ENCODE peak calls at places on chromosome 15, in eight cellular contexts. One of them, this sample, is unnamed.

GRCh38 chr15:55741592-55742497 is 1.1 kb downstream of the PRTG start:
- DNase-seq in IMR-90: no peak
- DNase-seq in thoracic aorta: no peak
- DNase-seq in K562: peak; percentile 5
- DNase-seq in transverse colon: no peak
- DNase-seq in left ventricle myocardium inferior: no peak
- DNase-seq in testis: peak; percentile 59
- DNase-seq in H1: peak; percentile 60
- DNase-seq in this sample: no peak

GRCh38 chr15:57364282-57365007 is 11.9 kb upstream of the CGNL1 start:
- DNase-seq in IMR-90: peak; percentile 17
- DNase-seq in thoracic aorta: no peak
- DNase-seq in K562: no peak
- DNase-seq in transverse colon: no peak
- DNase-seq in left ventricle myocardium inferior: no peak
- DNase-seq in testis: no peak
- DNase-seq in H1: no peak
- DNase-seq in this sample: no peak

GRCh38 chr15:75347222-75348033 is 589 bp downstream of the NEIL1 start:
- DNase-seq in IMR-90: no peak
- DNase-seq in thoracic aorta: no peak
- DNase-seq in K562: peak; percentile 57
- DNase-seq in transverse colon: peak; percentile 79
- DNase-seq in left ventricle myocardium inferior: peak; percentile 70
- DNase-seq in testis: peak; percentile 53
- DNase-seq in H1: peak; percentile 87
- DNase-seq in this sample: peak; percentile 86

GRCh38 chr15:66901336-66902100 is 163.9 kb upstream of the SMAD3 start:
- DNase-seq in IMR-90: peak; percentile 68
- DNase-seq in thoracic aorta: no peak
- DNase-seq in K562: no peak
- DNase-seq in transverse colon: no peak
- DNase-seq in left ventricle myocardium inferior: no peak
- DNase-seq in testis: no peak
- DNase-seq in H1: no peak
- DNase-seq in this sample: no peak

GRCh38 chr15:38320181-38320580 is 67.5 kb downstream of the SPRED1 start:
- DNase-seq in IMR-90: peak; percentile 62
- DNase-seq in thoracic aorta: no peak
- DNase-seq in K562: no peak
- DNase-seq in transverse colon: no peak
- DNase-seq in left ventricle myocardium inferior: no peak
- DNase-seq in testis: no peak
- DNase-seq in H1: no peak
- DNase-seq in this sample: no peak

GRCh38 chr15:50182233-50183013 is 427 bp downstream of the SLC27A2 start:
- DNase-seq in IMR-90: peak; percentile 15
- DNase-seq in thoracic aorta: no peak
- DNase-seq in K562: peak; percentile 46
- DNase-seq in transverse colon: peak; percentile 19
- DNase-seq in left ventricle myocardium inferior: no peak
- DNase-seq in testis: peak; percentile 18
- DNase-seq in H1: peak; percentile 85
- DNase-seq in this sample: no peak

GRCh38 chr15:52093539-52094502 is 18.8 kb downstream of the BCL2L10 start:
- DNase-seq in IMR-90: peak; percentile 84
- DNase-seq in thoracic aorta: peak; percentile 19
- DNase-seq in K562: no peak
- DNase-seq in transverse colon: no peak
- DNase-seq in left ventricle myocardium inferior: no peak
- DNase-seq in testis: no peak
- DNase-seq in H1: no peak
- DNase-seq in this sample: peak; percentile 56

GRCh38 chr15:85533949-85534543 is 153.6 kb downstream of the AKAP13 start:
- DNase-seq in IMR-90: no peak
- DNase-seq in thoracic aorta: no peak
- DNase-seq in K562: no peak
- DNase-seq in transverse colon: peak; percentile 35
- DNase-seq in left ventricle myocardium inferior: no peak
- DNase-seq in testis: no peak
- DNase-seq in H1: no peak
- DNase-seq in this sample: no peak

GRCh38 chr15:60764408-60764963 is 285.5 kb upstream of the ICE2 start:
- DNase-seq in IMR-90: no peak
- DNase-seq in thoracic aorta: no peak
- DNase-seq in K562: no peak
- DNase-seq in transverse colon: no peak
- DNase-seq in left ventricle myocardium inferior: no peak
- DNase-seq in testis: no peak
- DNase-seq in H1: no peak
- DNase-seq in this sample: no peak

DNA sequence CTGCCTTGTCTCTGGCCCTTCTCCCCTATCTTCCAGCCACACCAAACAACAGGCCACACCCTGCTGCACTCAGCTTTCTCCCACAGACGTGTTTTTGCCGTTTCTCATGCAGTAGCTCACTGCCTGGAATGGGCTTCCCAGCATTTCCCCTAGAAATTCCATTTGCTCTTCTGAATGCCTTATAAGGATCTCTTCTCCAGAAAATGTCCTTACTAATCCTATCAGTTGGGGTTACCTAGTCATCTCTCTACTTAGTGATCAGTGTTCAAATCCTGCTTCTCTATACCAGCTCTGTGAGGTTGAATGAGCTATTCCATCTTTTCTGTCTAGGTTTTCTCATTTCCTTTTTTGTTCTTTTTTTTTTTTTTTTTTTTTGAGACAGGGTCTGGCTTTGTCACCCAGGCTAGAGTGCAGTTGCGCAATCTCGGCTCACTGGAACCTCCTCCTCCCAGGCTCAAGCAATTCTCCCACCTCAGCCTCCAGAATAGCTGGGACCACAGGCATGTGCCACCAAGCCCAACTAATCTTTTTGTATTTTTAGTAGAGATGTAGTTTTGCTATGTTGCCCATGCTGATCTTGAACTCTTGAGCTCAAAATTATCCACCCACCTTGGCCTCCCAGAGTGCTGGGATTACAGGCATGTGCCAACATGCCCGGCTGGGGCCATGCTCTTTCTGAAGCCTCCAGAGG is 98.2 kb upstream of the CHD2 start:
- DNase-seq in IMR-90: peak; percentile 94
- DNase-seq in thoracic aorta: no peak
- DNase-seq in K562: peak; percentile 77
- DNase-seq in transverse colon: peak; percentile 35
- DNase-seq in left ventricle myocardium inferior: peak; percentile 56
- DNase-seq in testis: no peak
- DNase-seq in H1: no peak
- DNase-seq in this sample: peak; percentile 82
- H3K4me1 ChIP-seq in IMR-90: peaks cover 17% of the 10 kb centered on the region
- H3K4me1 ChIP-seq in thoracic aorta: peaks cover 31% of the 10 kb centered on the region
- H3K4me1 ChIP-seq in K562: peaks cover 45% of the 10 kb centered on the region
- H3K4me1 ChIP-seq in transverse colon: peaks cover 16% of the 10 kb centered on the region
- H3K4me1 ChIP-seq in left ventricle myocardium inferior: peaks cover 27% of the 10 kb centered on the region
- H3K4me1 ChIP-seq in testis: no peaks in the 10 kb centered on the region
- H3K4me1 ChIP-seq in H1: no peaks in the 10 kb centered on the region
- H3K4me1 ChIP-seq in this sample: peaks cover 42% of the 10 kb centered on the region

DNA sequence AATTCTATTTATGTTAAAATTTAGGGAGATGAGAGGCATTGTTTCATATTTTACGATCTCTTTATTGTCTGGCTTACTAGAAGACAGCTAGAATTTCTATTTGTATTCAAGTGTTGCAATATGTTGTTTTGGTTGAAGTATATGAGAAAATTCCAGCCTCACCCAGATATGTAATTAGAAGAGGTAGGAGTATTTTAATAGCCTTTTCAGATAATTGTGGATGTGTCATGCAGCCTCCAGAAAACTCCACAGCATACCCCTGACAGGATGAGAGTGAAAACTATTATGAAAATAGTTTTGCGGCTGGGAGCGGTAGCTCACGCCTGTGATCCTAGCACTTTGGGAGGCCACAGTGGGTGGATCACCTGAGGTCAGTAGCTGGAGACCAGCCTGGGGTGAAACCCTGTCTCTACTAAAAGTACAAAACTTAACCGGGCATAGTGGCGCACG is 21.5 kb upstream of the USP3 start:
- DNase-seq in IMR-90: no peak
- DNase-seq in thoracic aorta: no peak
- DNase-seq in K562: no peak
- DNase-seq in transverse colon: no peak
- DNase-seq in left ventricle myocardium inferior: no peak
- DNase-seq in testis: no peak
- DNase-seq in H1: no peak
- DNase-seq in this sample: no peak
- H3K4me1 ChIP-seq in IMR-90: peaks cover 21% of the 10 kb centered on the region
- H3K4me1 ChIP-seq in thoracic aorta: no peaks in the 10 kb centered on the region
- H3K4me1 ChIP-seq in K562: peaks cover 16% of the 10 kb centered on the region
- H3K4me1 ChIP-seq in transverse colon: no peaks in the 10 kb centered on the region
- H3K4me1 ChIP-seq in left ventricle myocardium inferior: peaks cover 4% of the 10 kb centered on the region
- H3K4me1 ChIP-seq in testis: no peaks in the 10 kb centered on the region
- H3K4me1 ChIP-seq in H1: no peaks in the 10 kb centered on the region
- H3K4me1 ChIP-seq in this sample: no peaks in the 10 kb centered on the region

GRCh38 chr15:69414702-69415161 is 583 bp downstream of the KIF23 start:
- DNase-seq in IMR-90: peak; percentile 89
- DNase-seq in thoracic aorta: no peak
- DNase-seq in K562: peak; percentile 62
- DNase-seq in transverse colon: peak; percentile 20
- DNase-seq in left ventricle myocardium inferior: no peak
- DNase-seq in testis: peak; percentile 28
- DNase-seq in H1: peak; percentile 79
- DNase-seq in this sample: no peak
- H3K4me1 ChIP-seq in IMR-90: peaks cover 20% of the 10 kb centered on the region
- H3K4me1 ChIP-seq in thoracic aorta: peaks cover 7% of the 10 kb centered on the region
- H3K4me1 ChIP-seq in K562: no peaks in the 10 kb centered on the region
- H3K4me1 ChIP-seq in transverse colon: no peaks in the 10 kb centered on the region
- H3K4me1 ChIP-seq in left ventricle myocardium inferior: peaks cover 15% of the 10 kb centered on the region
- H3K4me1 ChIP-seq in testis: no peaks in the 10 kb centered on the region
- H3K4me1 ChIP-seq in H1: no peaks in the 10 kb centered on the region
- H3K4me1 ChIP-seq in this sample: no peaks in the 10 kb centered on the region

GRCh38 chr15:78942741-78943140 is 2.1 kb downstream of the CTSH start:
- DNase-seq in IMR-90: no peak
- DNase-seq in thoracic aorta: no peak
- DNase-seq in K562: no peak
- DNase-seq in transverse colon: no peak
- DNase-seq in left ventricle myocardium inferior: no peak
- DNase-seq in testis: no peak
- DNase-seq in H1: no peak
- DNase-seq in this sample: no peak

GRCh38 chr15:78946493-78946892 is 1.6 kb upstream of the CTSH start:
- DNase-seq in IMR-90: no peak
- DNase-seq in thoracic aorta: no peak
- DNase-seq in K562: no peak
- DNase-seq in transverse colon: no peak
- DNase-seq in left ventricle myocardium inferior: no peak
- DNase-seq in testis: no peak
- DNase-seq in H1: no peak
- DNase-seq in this sample: no peak

GRCh38 chr15:78944202-78944625 is 632 bp downstream of the CTSH start:
- DNase-seq in IMR-90: no peak
- DNase-seq in thoracic aorta: no peak
- DNase-seq in K562: peak; percentile 36
- DNase-seq in transverse colon: peak; percentile 35
- DNase-seq in left ventricle myocardium inferior: no peak
- DNase-seq in testis: no peak
- DNase-seq in H1: no peak
- DNase-seq in this sample: no peak

GRCh38 chr15:78944669-78945407 is at the start of gene CTSH:
- DNase-seq in IMR-90: peak; percentile 17
- DNase-seq in thoracic aorta: no peak
- DNase-seq in K562: peak; percentile 90
- DNase-seq in transverse colon: peak; percentile 91
- DNase-seq in left ventricle myocardium inferior: peak; percentile 83
- DNase-seq in testis: peak; percentile 82
- DNase-seq in H1: peak; percentile 93
- DNase-seq in this sample: peak; percentile 88

DNA sequence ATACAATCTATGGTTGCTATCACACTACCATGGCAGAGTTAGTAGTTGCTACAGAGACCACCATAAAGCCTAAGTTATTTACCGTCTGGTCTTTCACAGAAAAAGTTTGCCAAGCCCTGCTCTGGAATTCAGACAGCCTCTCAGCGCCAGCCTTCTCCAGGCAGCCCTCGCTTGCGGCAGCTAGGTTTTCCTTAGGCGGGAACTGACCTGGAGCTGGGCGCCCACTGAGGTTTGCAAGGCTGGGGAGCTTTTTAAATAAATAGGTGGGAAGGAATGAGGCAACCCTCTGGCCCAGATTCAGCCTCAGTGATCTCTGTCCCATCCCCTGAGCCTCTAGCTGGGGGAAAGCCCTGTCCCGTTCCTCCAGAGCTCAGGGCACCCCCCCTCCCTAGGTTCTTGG is 1.2 kb downstream of the CTSH start:
- DNase-seq in IMR-90: no peak
- DNase-seq in thoracic aorta: no peak
- DNase-seq in K562: peak; percentile 20
- DNase-seq in transverse colon: no peak
- DNase-seq in left ventricle myocardium inferior: no peak
- DNase-seq in testis: no peak
- DNase-seq in H1: no peak
- DNase-seq in this sample: no peak
- H3K4me1 ChIP-seq in IMR-90: peaks cover 2% of the 10 kb centered on the region
- H3K4me1 ChIP-seq in thoracic aorta: no peaks in the 10 kb centered on the region
- H3K4me1 ChIP-seq in K562: peaks cover 21% of the 10 kb centered on the region
- H3K4me1 ChIP-seq in transverse colon: no peaks in the 10 kb centered on the region
- H3K4me1 ChIP-seq in left ventricle myocardium inferior: peaks cover 40% of the 10 kb centered on the region
- H3K4me1 ChIP-seq in testis: no peaks in the 10 kb centered on the region
- H3K4me1 ChIP-seq in H1: no peaks in the 10 kb centered on the region
- H3K4me1 ChIP-seq in this sample: peaks cover 4% of the 10 kb centered on the region

DNA sequence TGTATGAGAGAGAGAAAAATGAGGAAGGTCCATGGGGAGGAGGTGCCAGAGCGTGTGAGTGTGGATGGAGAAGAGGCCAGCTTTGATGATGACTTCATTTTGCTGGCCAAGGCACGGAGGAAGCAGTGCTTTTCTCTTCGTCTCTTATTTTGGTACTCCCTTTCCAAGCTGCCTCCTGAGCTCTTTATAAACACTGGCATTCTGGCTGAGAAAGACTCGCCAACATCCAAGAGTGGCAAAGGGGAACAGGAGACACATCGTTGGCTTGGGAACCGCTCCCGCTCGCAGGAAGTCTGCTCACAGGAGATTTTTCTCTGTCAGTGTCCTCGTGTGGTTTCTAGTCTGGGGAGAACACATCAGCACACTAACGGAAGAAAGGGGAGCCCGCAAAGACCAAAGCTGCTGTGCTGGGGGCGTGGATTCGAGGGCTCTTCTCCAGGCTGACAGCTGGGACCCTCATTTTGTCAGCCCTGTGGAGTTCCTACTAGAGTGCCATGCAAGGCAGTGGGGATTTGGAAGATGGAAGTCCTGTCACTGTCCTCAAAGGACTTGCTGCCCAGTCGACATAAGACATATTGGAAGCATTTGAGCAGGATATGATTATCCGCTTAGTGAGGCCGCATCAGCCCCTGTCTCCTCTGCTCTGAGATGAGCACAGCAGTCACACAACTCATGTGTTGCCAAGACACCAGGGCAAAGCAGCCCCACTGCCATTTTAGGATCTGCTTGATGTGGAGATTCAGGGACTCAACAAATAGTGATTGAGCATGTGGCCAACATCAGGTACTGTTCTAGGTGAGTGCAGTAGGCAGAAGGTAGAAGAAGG is 8.0 kb upstream of the SEMA4B start:
- DNase-seq in IMR-90: peak; percentile 53
- DNase-seq in thoracic aorta: no peak
- DNase-seq in K562: no peak
- DNase-seq in transverse colon: no peak
- DNase-seq in left ventricle myocardium inferior: no peak
- DNase-seq in testis: no peak
- DNase-seq in H1: no peak
- DNase-seq in this sample: no peak
- H3K4me1 ChIP-seq in IMR-90: peaks cover 15% of the 10 kb centered on the region
- H3K4me1 ChIP-seq in thoracic aorta: peaks cover 17% of the 10 kb centered on the region
- H3K4me1 ChIP-seq in K562: peaks cover 38% of the 10 kb centered on the region
- H3K4me1 ChIP-seq in transverse colon: peaks cover 55% of the 10 kb centered on the region
- H3K4me1 ChIP-seq in left ventricle myocardium inferior: peaks cover 53% of the 10 kb centered on the region
- H3K4me1 ChIP-seq in testis: peaks cover 24% of the 10 kb centered on the region
- H3K4me1 ChIP-seq in H1: no peaks in the 10 kb centered on the region
- H3K4me1 ChIP-seq in this sample: peaks cover 15% of the 10 kb centered on the region